ENCODE peak calls at places on chromosome 20, in five cellular contexts. M is HCT116, X is H1, I is HepG2, C is K562. D is an unnamed sample.

GRCh38 chr20:51178153-51178552 is 155.2 kb upstream of the KCNG1 start:
- DNase-seq in M (no peak), X (no peak), I (no peak), C (no peak), D (no peak)

GRCh38 chr20:3407426-3408250 is at the start of gene DNAAF9:
- DNase-seq in M (peak), X (peak), I (peak), C (peak), D (no peak)

GRCh38 chr20:4918473-4918872 is 82.8 kb downstream of the SLC23A2 start:
- DNase-seq in M (no peak), X (no peak), I (no peak), C (no peak), D (no peak)

GRCh38 chr20:50501970-50502745 is 8.0 kb upstream of the PTPN1 start:
- DNase-seq in M (no peak), X (no peak), I (no peak), C (no peak), D (no peak)

GRCh38 chr20:3890999-3891929 is 2.1 kb downstream of the PANK2 start:
- DNase-seq in M (no peak), X (no peak), I (no peak), C (no peak), D (no peak)

GRCh38 chr20:48772183-48772976 is 55.4 kb downstream of the PREX1 start:
- DNase-seq in M (no peak), X (no peak), I (no peak), C (no peak), D (no peak)

GRCh38 chr20:14830466-14830865 is 493.1 kb upstream of the FLRT3 start:
- DNase-seq in M (no peak), X (no peak), I (no peak), C (no peak), D (peak)

GRCh38 chr20:32027653-32028052 is 17.4 kb downstream of the CCM2L start:
- DNase-seq in M (no peak), X (no peak), I (no peak), C (no peak), D (no peak)

GRCh38 chr20:56899495-56899894 is 270.4 kb downstream of the TFAP2C start:
- DNase-seq in M (no peak), X (no peak), I (no peak), C (no peak), D (no peak)

GRCh38 chr20:63054103-63054474 is 47.3 kb upstream of the BHLHE23 start:
- DNase-seq in M (no peak), X (no peak), I (no peak), C (no peak), D (no peak)

GRCh38 chr20:61771805-61772350 is 293.8 kb downstream of the TAF4 start:
- DNase-seq in M (no peak), X (no peak), I (peak), C (no peak), D (no peak)

GRCh38 chr20:57717797-57718196 is 8.0 kb upstream of the PMEPA1 start:
- DNase-seq in M (no peak), X (no peak), I (no peak), C (no peak), D (no peak)

GRCh38 chr20:57656252-57656820 is 36.1 kb upstream of the ZBP1 start:
- DNase-seq in M (no peak), X (no peak), I (no peak), C (no peak), D (no peak)

GRCh38 chr20:38893485-38894090 is 32.6 kb upstream of the FAM83D start:
- DNase-seq in M (peak), X (peak), I (peak), C (peak), D (peak)

GRCh38 chr20:16527438-16527837 is 45.8 kb downstream of the KIF16B start:
- DNase-seq in M (no peak), X (no peak), I (no peak), C (no peak), D (no peak)

GRCh38 chr20:57582432-57583288 is 21.8 kb downstream of the PCK1 start:
- DNase-seq in M (no peak), X (no peak), I (peak), C (peak), D (no peak)

GRCh38 chr20:19922716-19923115 is 94.4 kb upstream of the NAA20 start:
- DNase-seq in M (no peak), X (no peak), I (no peak), C (no peak), D (no peak)

GRCh38 chr20:59081036-59081435 is 38.5 kb upstream of the PRELID3B start:
- DNase-seq in M (no peak), X (no peak), I (no peak), C (no peak), D (no peak)

GRCh38 chr20:60034231-60035110 is 76.2 kb downstream of the CDH26 start:
- DNase-seq in M (no peak), X (no peak), I (peak), C (no peak), D (no peak)

GRCh38 chr20:15528386-15529111 is 1044.7 kb downstream of the KIF16B start:
- DNase-seq in M (no peak), X (no peak), I (no peak), C (no peak), D (no peak)

GRCh38 chr20:57678340-57678739 is 31.5 kb downstream of the PMEPA1 start:
- DNase-seq in M (no peak), X (no peak), I (no peak), C (no peak), D (no peak)

GRCh38 chr20:62623488-62624324 is 18.6 kb upstream of the SLCO4A1 start:
- DNase-seq in M (peak), X (no peak), I (peak), C (peak), D (peak)

GRCh38 chr20:49157146-49157545 is 31.0 kb downstream of the STAU1 start:
- DNase-seq in M (no peak), X (no peak), I (no peak), C (no peak), D (no peak)

GRCh38 chr20:14951707-14952106 is 614.3 kb upstream of the FLRT3 start:
- DNase-seq in M (no peak), X (no peak), I (peak), C (no peak), D (no peak)

GRCh38 chr20:46324960-46325703 is 16.8 kb upstream of the CDH22 start:
- DNase-seq in M (no peak), X (no peak), I (peak), C (peak), D (no peak)

GRCh38 chr20:33162313-33162712 is 5.6 kb upstream of the BPIFA2 start:
- DNase-seq in M (no peak), X (no peak), I (no peak), C (no peak), D (no peak)

GRCh38 chr20:63627129-63627699 is 313 bp upstream of the GMEB2 start:
- DNase-seq in M (peak), X (peak), I (peak), C (peak), D (peak)

GRCh38 chr20:19552144-19552895 is 205.7 kb upstream of the RIN2 start:
- DNase-seq in M (no peak), X (peak), I (peak), C (no peak), D (no peak)

GRCh38 chr20:9225879-9226278 is 157.0 kb downstream of the PLCB4 start:
- DNase-seq in M (no peak), X (no peak), I (no peak), C (no peak), D (no peak)

GRCh38 chr20:57432874-57433491 is 41.8 kb downstream of the RBM38 start:
- DNase-seq in M (no peak), X (no peak), I (no peak), C (peak), D (peak)

GRCh38 chr20:60810561-60810960 is 441.5 kb upstream of the CDH4 start:
- DNase-seq in M (no peak), X (no peak), I (no peak), C (no peak), D (no peak)

GRCh38 chr20:60065741-60066437 is 107.7 kb downstream of the CDH26 start:
- DNase-seq in M (no peak), X (no peak), I (no peak), C (no peak), D (no peak)

GRCh38 chr20:50274570-50275430 is 84.2 kb downstream of the CEBPB start:
- DNase-seq in M (no peak), X (no peak), I (peak), C (no peak), D (no peak)

GRCh38 chr20:944148-944547 is 28.0 kb upstream of the ANGPT4 start:
- DNase-seq in M (no peak), X (no peak), I (no peak), C (no peak), D (no peak)

GRCh38 chr20:21101453-21102251 is 4.5 kb downstream of the LINC00237 start:
- DNase-seq in M (no peak), X (no peak), I (no peak), C (no peak), D (no peak)

GRCh38 chr20:21099653-21100589 is 6.2 kb downstream of the LINC00237 start:
- DNase-seq in M (no peak), X (no peak), I (no peak), C (peak), D (no peak)

GRCh38 chr20:21100590-21101452 is 5.3 kb downstream of the LINC00237 start:
- DNase-seq in M (no peak), X (peak), I (no peak), C (no peak), D (no peak)

GRCh38 chr20:21102252-21102609 is 3.9 kb downstream of the LINC00237 start:
- DNase-seq in M (no peak), X (no peak), I (no peak), C (no peak), D (no peak)

GRCh38 chr20:21096321-21097043 is 9.7 kb downstream of the LINC00237 start:
- DNase-seq in M (peak), X (no peak), I (peak), C (peak), D (peak)
- TF ChIP-seq SRF in M (no peak), X (no peak), I (no peak), C (no peak), D (no peak)

DNA sequence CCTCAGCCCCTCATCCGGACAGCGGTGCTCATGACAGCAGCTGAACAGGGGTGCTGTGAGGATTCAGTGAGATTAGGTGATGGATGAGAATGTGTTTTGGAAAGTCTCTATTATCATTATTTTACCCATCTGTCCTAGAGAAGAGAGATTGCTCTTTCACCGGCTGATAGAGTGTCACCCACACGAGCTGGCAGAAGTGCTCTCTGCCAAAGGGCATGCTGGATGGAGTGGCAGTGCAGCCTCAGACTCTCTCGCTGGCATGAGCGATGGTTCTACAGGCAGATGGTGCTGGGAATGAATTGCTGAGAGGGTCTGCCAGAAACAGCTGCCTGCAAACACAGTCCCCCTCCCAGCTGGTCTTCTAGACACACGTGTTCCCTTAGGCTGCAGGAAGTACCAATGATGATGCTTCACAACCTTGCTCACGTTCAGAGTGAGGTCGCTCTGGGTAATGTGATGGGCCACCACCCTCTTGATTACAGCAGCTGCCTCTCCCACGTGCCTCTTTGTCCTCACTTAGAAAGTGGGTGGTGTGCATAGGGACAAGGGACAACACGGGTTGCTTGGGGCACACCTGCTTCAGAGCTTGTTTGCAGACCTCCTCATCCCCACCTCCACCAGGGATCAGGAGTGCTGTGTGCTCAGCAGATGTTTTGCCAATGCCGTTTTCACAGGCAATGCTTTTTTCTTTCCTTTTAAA is 84.7 kb downstream of the FOXA2 start:
- DNase-seq in M (no peak), X (no peak), I (no peak), C (no peak), D (no peak)
- TF ChIP-seq SRF in M (no peak), X (no peak), I (no peak), C (no peak), D (no peak)

GRCh38 chr20:10578607-10579006 is 95.2 kb downstream of the JAG1 start:
- DNase-seq in M (peak), X (no peak), I (peak), C (no peak), D (no peak)

GRCh38 chr20:10579942-10580341 is 93.9 kb downstream of the JAG1 start:
- DNase-seq in M (no peak), X (no peak), I (no peak), C (no peak), D (no peak)

GRCh38 chr20:10584319-10584812 is 89.4 kb downstream of the JAG1 start:
- DNase-seq in M (no peak), X (no peak), I (no peak), C (no peak), D (no peak)

GRCh38 chr20:10580700-10581099 is 93.1 kb downstream of the JAG1 start:
- DNase-seq in M (no peak), X (no peak), I (no peak), C (no peak), D (no peak)

GRCh38 chr20:10581823-10582222 is 92.0 kb downstream of the JAG1 start:
- DNase-seq in M (no peak), X (no peak), I (peak), C (no peak), D (no peak)
- TF ChIP-seq SRF in M (no peak), X (no peak), I (no peak), C (no peak), D (no peak)

DNA sequence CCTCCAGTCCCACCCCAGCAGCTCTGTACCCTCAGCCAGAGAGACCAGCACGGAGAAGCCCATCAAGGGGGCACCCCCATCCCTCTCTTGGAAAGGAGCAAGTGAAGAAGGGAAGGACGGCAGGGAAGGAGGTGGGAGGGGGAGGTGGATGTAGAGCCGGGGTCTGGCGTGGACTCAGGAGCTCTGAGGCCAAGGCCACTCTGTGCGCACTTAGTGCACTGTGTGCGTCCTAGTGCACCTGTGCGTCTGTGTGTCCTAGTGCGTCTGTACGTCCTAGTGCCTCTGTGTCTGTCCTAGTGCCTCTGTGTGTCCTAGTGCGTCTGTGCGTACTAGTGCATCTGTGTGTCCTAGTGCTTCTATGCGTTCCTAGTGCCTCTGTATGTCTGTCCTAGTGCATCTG is 54.2 kb downstream of the DSTN start:
- DNase-seq in M (no peak), X (no peak), I (no peak), C (no peak), D (no peak)
- TF ChIP-seq SRF in M (no peak), X (no peak), I (no peak), C (no peak), D (no peak)

GRCh38 chr20:43985121-43985520 is 70.5 kb downstream of the TOX2 start:
- DNase-seq in M (no peak), X (no peak), I (no peak), C (no peak), D (no peak)

GRCh38 chr20:43983904-43984361 is 69.3 kb downstream of the TOX2 start:
- DNase-seq in M (no peak), X (no peak), I (no peak), C (no peak), D (no peak)

GRCh38 chr20:43985608-43986316 is 71.1 kb downstream of the TOX2 start:
- DNase-seq in M (no peak), X (no peak), I (no peak), C (no peak), D (no peak)

GRCh38 chr20:43983359-43983758 is 68.7 kb downstream of the TOX2 start:
- DNase-seq in M (no peak), X (no peak), I (no peak), C (peak), D (no peak)

DNA sequence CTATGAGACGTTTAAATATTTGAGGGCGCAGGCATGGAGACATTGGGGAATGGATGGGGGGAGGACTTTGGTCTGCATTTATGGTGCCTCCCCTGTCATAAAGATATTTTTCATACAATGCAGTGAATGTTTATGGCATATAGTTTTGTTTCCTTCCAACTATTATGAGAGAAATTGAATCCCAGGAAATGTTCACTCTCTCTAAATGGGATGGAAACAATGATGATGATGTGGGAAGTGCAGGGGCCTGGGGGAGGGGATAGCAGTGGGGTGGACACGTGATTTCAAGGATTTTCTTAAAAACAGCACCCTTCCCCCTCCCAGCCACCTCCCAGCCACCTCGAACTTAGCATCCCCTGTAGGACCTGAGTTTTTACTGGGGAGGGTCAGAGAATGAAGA is 69.9 kb downstream of the TOX2 start:
- DNase-seq in M (no peak), X (no peak), I (no peak), C (no peak), D (no peak)
- TF ChIP-seq SRF in M (no peak), X (no peak), I (no peak), C (no peak), D (no peak)

GRCh38 chr20:35883778-35884540 is 70.3 kb downstream of the SCAND1 start:
- DNase-seq in M (peak), X (peak), I (peak), C (no peak), D (no peak)
- TF ChIP-seq SRF in M (peak), X (no peak), I (no peak), C (no peak), D (no peak)

DNA sequence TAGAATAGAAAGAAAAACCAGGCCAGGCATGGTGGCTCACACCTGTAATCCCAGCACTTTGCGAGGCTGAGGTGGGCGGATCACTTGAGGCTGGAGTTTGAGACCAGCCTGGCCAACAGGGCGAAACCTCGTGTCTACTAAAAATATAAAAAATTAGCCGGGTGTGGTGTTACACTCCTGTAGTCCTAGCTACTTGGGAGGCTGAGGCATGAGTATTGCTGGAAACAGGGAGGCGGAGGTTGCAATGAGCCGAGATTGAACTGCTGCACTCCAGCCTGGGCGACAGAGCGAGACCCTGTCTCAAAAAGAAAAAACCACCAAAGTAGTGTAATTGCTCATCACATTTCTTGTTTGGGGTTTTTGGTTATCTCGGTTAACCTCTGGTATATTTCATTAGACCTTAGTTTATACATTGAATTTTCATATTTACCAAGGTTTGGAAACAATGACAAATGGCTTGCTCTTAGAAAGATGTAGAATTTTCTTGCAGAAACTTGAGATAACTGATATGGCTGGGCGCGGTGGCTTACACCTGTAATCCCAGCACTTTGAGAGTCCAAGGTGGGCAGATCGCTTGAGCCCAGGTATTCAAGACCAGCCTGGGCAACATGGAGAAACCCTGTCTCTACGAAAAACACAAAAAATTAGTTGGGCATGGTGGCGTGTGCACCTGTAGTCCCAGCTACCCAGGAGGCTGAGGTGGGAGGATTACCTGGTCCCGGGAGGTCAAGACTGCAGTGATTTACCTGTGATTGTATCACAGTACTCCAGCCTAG is 14.2 kb downstream of the ITCH start:
- DNase-seq in M (no peak), X (no peak), I (no peak), C (no peak), D (peak)
- TF ChIP-seq SRF in M (no peak), X (no peak), I (no peak), C (no peak), D (no peak)

GRCh38 chr20:13654463-13655023 is 15.8 kb upstream of the TASP1 start:
- DNase-seq in M (no peak), X (no peak), I (no peak), C (no peak), D (no peak)

GRCh38 chr20:13661070-13661687 is 22.4 kb upstream of the TASP1 start:
- DNase-seq in M (no peak), X (no peak), I (no peak), C (no peak), D (no peak)

GRCh38 chr20:13656721-13657368 is 18.1 kb upstream of the TASP1 start:
- DNase-seq in M (no peak), X (no peak), I (no peak), C (no peak), D (no peak)

GRCh38 chr20:13659288-13659687 is 20.6 kb upstream of the TASP1 start:
- DNase-seq in M (no peak), X (no peak), I (no peak), C (no peak), D (peak)
- TF ChIP-seq SRF in M (no peak), X (no peak), I (no peak), C (no peak), D (no peak)

DNA sequence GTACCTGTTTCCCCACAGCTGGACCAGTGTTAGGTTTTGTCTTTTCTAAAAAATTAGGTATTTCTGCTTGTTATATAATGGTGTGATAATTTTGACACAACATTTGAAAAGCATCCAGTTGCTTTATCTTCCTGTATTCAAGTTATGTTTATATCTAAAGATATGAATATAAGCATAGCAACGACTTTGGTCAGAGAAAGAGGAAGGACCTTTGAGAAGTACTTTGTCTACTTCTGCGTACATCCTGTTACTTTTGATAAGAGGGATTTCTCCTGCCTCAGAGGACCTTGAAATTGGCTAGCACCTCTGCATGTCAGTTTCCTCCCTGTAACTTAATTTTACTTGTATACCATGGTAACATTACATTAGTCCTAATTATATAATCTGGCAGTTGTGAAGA is 24.7 kb downstream of the PHF20 start:
- DNase-seq in M (no peak), X (no peak), I (no peak), C (no peak), D (no peak)
- TF ChIP-seq SRF in M (no peak), X (no peak), I (no peak), C (no peak), D (no peak)